ENCODE peak calls at places on chromosomes 1 and 21, in four cellular contexts. S is Caco-2, D is cardiac fibroblast, B is tibial nerve. Z is an unnamed sample.

GRCh38 chr1:162406811-162407210 is 5.1 kb downstream of the SH2D1B start:
- DNase-seq in S (no peak), D (peak; percentile 26), B (no peak), Z (no peak)

GRCh38 chr1:98674075-98674781 is 12.7 kb downstream of the SNX7 start:
- DNase-seq in S (no peak), D (peak; percentile 75), B (no peak), Z (no peak)

GRCh38 chr1:9886063-9886742 is 23.9 kb downstream of the CTNNBIP1 start:
- DNase-seq in S (no peak), D (no peak), B (no peak), Z (no peak)

GRCh38 chr21:27570306-27570868 is 603.5 kb upstream of the ADAMTS5 start:
- DNase-seq in S (no peak), D (peak; percentile 96), B (peak; percentile 39), Z (peak; percentile 74)

GRCh38 chr1:177209357-177209756 is 38.6 kb downstream of the BRINP2 start:
- DNase-seq in S (no peak), D (peak; percentile 99), B (peak; percentile 18), Z (peak; percentile 90)

GRCh38 chr1:41891403-41891896 is 27.3 kb downstream of the HIVEP3 start:
- DNase-seq in S (no peak), D (peak; percentile 58), B (no peak), Z (no peak)

GRCh38 chr1:160781129-160781808 is 14.7 kb upstream of the LY9 start:
- DNase-seq in S (peak; percentile 74), D (no peak), B (no peak), Z (no peak)

GRCh38 chr1:56435434-56436337 is 143.7 kb downstream of the PLPP3 start:
- DNase-seq in S (no peak), D (no peak), B (no peak), Z (no peak)

GRCh38 chr1:229693124-229693523 is 67.1 kb downstream of the URB2 start:
- DNase-seq in S (no peak), D (peak; percentile 4), B (no peak), Z (no peak)

GRCh38 chr1:154485106-154485505 is 16.9 kb upstream of the TDRD10 start:
- DNase-seq in S (no peak), D (peak; percentile 58), B (no peak), Z (no peak)

GRCh38 chr1:59686170-59686569 is 128.6 kb upstream of the HOOK1 start:
- DNase-seq in S (no peak), D (no peak), B (no peak), Z (no peak)

GRCh38 chr21:42225571-42226155 is 6.7 kb downstream of the ABCG1 start:
- DNase-seq in S (no peak), D (no peak), B (no peak), Z (no peak)

GRCh38 chr1:19123837-19124236 is 86.2 kb downstream of the UBR4 start:
- DNase-seq in S (no peak), D (no peak), B (no peak), Z (no peak)

GRCh38 chr1:43822040-43822439 is 111.6 kb upstream of the ARTN start:
- DNase-seq in S (peak; percentile 46), D (peak; percentile 80), B (no peak), Z (peak; percentile 85)

GRCh38 chr1:224509881-224510280 is 75.3 kb upstream of the WDR26 start:
- DNase-seq in S (no peak), D (no peak), B (no peak), Z (no peak)

GRCh38 chr1:234985531-234986294 is 142.9 kb downstream of the TOMM20 start:
- DNase-seq in S (no peak), D (no peak), B (no peak), Z (no peak)

GRCh38 chr1:156725683-156726280 is 2.5 kb upstream of the METTL25B start:
- DNase-seq in S (peak; percentile 87), D (peak; percentile 95), B (peak; percentile 77), Z (no peak)

GRCh38 chr1:185853739-185854138 is 119.5 kb downstream of the HMCN1 start:
- DNase-seq in S (no peak), D (peak; percentile 79), B (no peak), Z (peak; percentile 12)

GRCh38 chr21:36976882-36977651 is 10.6 kb upstream of the HLCS start:
- DNase-seq in S (peak; percentile 60), D (peak; percentile 87), B (no peak), Z (no peak)

GRCh38 chr21:41634211-41634694 is 126.3 kb upstream of the TMPRSS2 start:
- DNase-seq in S (peak; percentile 93), D (no peak), B (no peak), Z (no peak)

GRCh38 chr21:45316871-45317400 is 29.2 kb upstream of the POFUT2 start:
- DNase-seq in S (peak; percentile 24), D (no peak), B (no peak), Z (no peak)
- H3K4me3 ChIP-seq in S (no peak overlapping the region), D (no peak overlapping the region), B (no peak overlapping the region), Z (no peak overlapping the region)

DNA sequence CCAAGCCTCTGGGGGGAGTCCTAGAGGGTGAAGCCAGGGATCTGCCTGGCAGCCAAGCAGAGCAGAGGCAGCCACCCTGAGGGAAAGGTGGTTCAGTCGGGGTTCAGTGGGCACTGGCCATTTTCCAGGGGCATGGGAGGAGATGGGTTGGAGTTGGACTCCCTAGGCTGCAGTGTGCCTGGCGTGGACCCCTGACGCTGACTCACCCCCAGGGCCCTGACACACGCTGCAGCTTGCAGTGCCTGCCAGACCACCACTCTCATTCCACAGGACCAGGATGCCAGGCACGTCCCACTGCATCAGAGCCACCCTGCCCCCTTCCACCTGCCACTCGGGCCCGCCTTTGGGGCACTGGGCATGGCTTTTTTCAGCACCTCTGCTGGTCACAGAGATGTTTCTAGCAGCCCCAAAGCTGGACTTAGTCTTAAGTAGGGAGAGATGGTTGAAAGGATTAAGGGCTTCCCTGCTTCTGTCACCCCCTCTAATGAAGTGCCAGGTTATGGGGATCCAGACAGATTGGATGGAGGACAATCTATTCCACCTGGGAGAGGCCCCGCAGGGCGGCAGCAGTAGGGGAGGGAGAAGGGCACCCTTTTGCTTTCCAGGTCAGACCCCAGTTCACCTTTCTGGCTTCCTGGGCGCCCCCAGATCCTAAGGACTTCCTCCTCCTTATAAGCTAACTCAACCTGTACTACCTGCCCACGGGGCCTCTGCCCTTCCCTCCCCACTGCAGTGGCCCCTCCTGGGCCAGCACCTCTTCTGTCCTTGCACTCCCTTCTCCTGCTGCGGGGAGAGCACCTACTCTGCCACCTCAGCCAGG is 1.6 kb downstream of the SYT2 start:
- DNase-seq in S (no peak), D (no peak), B (no peak), Z (no peak)
- TF ChIP-seq CTCF in S (no peak), D (no peak), B (no peak), Z (no peak)

GRCh38 chr1:169634877-169635276 is 5.0 kb upstream of the SELP start:
- DNase-seq in S (no peak), D (no peak), B (no peak), Z (no peak)
- H3K4me3 ChIP-seq in S (no peak overlapping the region), D (no peak overlapping the region), B (no peak overlapping the region), Z (no peak overlapping the region)

DNA sequence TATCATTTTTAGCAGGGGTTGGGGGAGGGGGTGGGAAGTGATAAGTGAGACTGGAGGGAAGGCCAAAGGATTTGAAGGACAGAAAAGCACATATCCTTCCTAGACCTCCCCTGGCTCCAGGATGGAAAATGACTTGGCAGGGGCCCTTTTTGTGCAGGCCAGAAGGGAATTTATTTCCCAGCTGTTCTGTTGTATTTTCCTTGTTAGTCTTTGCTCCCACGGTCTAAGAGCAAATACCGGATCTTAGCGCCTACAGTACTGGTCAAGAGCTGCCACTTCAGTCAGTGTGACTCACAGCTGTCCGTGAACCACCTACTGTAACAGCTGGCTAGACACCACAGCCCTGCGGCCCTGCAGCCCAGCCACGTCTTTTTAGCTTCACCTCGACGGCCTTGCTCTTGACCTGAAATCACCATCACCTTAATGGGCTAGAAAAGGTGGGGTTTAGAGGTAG is 51.0 kb upstream of the ERRFI1 start:
- DNase-seq in S (peak; percentile 77), D (peak; percentile 99), B (no peak), Z (no peak)
- TF ChIP-seq CTCF in S (no peak), D (no peak), B (no peak), Z (no peak)

GRCh38 chr1:215082532-215083407 is at the start of gene KCNK2:
- DNase-seq in S (no peak), D (peak; percentile 13), B (peak; percentile 57), Z (no peak)
- H3K4me3 ChIP-seq in S (peak within 1 kb of the TSS; percentile 38), D (peak within 1 kb of the TSS; percentile 60), B (peak within 1 kb of the TSS; percentile 60), Z (peak within 1 kb of the TSS; percentile 60)

DNA sequence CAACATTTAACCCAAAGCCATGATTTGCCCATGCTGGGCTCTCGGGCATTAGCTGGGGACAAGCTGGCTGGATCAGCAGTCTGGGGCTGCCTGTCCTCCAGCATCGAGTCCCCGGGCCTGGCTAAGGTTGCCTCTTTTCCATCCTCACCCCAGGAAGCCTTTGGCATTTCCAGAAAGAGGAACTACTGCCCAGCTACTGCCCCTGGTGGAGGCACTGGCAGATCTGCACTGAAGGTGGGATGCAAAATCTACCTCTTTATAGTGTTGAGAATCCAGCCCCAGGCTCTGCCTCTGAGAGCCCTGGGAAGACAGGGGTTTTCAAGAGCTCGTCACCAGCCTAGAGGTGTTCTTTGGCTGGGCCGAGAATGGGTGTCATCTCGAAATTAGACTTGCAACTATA is 635.9 kb downstream of the MATN1 start:
- DNase-seq in S (no peak), D (no peak), B (no peak), Z (no peak)
- TF ChIP-seq CTCF in S (no peak), D (no peak), B (no peak), Z (peak; percentile 56)

GRCh38 chr1:158330390-158330789 is 941 bp downstream of the CD1B start:
- DNase-seq in S (no peak), D (no peak), B (no peak), Z (no peak)
- H3K4me3 ChIP-seq in S (no peak overlapping the region), D (no peak overlapping the region), B (no peak overlapping the region), Z (no peak overlapping the region)

GRCh38 chr1:205749094-205749825 is 722 bp downstream of the NUCKS1 start:
- DNase-seq in S (peak; percentile 98), D (peak; percentile 94), B (peak; percentile 81), Z (peak; percentile 86)
- TF ChIP-seq CTCF in S (no peak), D (no peak), B (no peak), Z (no peak)